ENCODE peak calls at places on chromosome 22, in ten cellular contexts. V is hypothalamus; L is stimulated activated CD4-positive, alpha-beta T cell treated with anti-CD3 and anti-CD28 coated beads, TNF-alpha, amount 100 ng/mL, for 1 hour; O is fibroblast of mammary gland; K is memory B cell; Q is mesendoderm; Z is HAP-1; W is stimulated activated naive CD8-positive, alpha-beta T cell treated with anti-CD3 and anti-CD28 coated beads, Interleukin-15, amount 100 ng/mL, for 72 hours; Y is stimulated activated CD8-positive, alpha-beta memory T cell treated with anti-CD3 and anti-CD28 coated beads, Interleukin-7, amount 100 ng/mL, for 24 hours; R is NCI-H1436. E is an unnamed sample.

GRCh38 chr22:47390026-47390970 is 627.8 kb downstream of the TBC1D22A start:
- DNase-seq in K (no peak), Q (no peak), Z (no peak), R (no peak), V (no peak), O (no peak), W (no peak), Y (no peak), L (no peak), E (peak)

GRCh38 chr22:33465554-33465953 is 407.4 kb upstream of the SYN3 start:
- DNase-seq in Q (no peak), K (no peak), R (no peak), Y (no peak), V (no peak), Z (no peak), O (no peak), L (no peak), W (no peak), E (no peak)

GRCh38 chr22:46373838-46374662 is 38.5 kb downstream of the TRMU start:
- DNase-seq in Y (no peak), V (no peak), R (no peak), W (no peak), Q (no peak), O (no peak), K (no peak), L (no peak), Z (no peak), E (no peak)

GRCh38 chr22:27872488-27872887 is 46.6 kb downstream of the PITPNB start:
- DNase-seq in Q (no peak), L (no peak), Z (no peak), V (no peak), K (no peak), O (no peak), W (no peak), Y (no peak), R (no peak), E (no peak)

GRCh38 chr22:49004484-49005399 is 822.9 kb downstream of the BRD1 start:
- DNase-seq in Z (no peak), W (no peak), O (no peak), K (no peak), R (no peak), Q (no peak), L (no peak), Y (no peak), V (no peak), E (no peak)

GRCh38 chr22:17260950-17261349 is 41.7 kb upstream of the ADA2 start:
- DNase-seq in Z (peak), W (no peak), O (no peak), V (no peak), L (no peak), K (no peak), R (no peak), Y (no peak), Q (peak), E (no peak)

GRCh38 chr22:45460288-45461109 is 42.2 kb upstream of the FBLN1 start:
- DNase-seq in Y (no peak), O (peak), Z (no peak), L (no peak), V (no peak), R (no peak), K (no peak), Q (no peak), W (no peak), E (peak)

GRCh38 chr22:34976886-34977285 is 89.1 kb upstream of the ISX start:
- DNase-seq in K (no peak), O (no peak), Y (no peak), W (no peak), Q (no peak), L (no peak), Z (no peak), V (no peak), R (no peak), E (no peak)

GRCh38 chr22:22855617-22856308 is 31.9 kb upstream of the IGLL5 start:
- DNase-seq in Z (peak), Q (peak), W (peak), O (peak), R (no peak), L (no peak), Y (no peak), K (no peak), V (no peak), E (no peak)

GRCh38 chr22:39818050-39818449 is 75.5 kb downstream of the ENTHD1 start:
- DNase-seq in W (no peak), Z (no peak), O (peak), V (no peak), R (no peak), L (no peak), K (no peak), Y (no peak), Q (peak), E (no peak)

GRCh38 chr22:46055176-46055850 is 78.4 kb upstream of the WNT7B start:
- DNase-seq in K (no peak), Y (no peak), R (no peak), Q (no peak), L (no peak), V (no peak), O (peak), W (no peak), Z (peak), E (no peak)

GRCh38 chr22:38412435-38413084 is 42.4 kb downstream of the KCNJ4 start:
- DNase-seq in K (peak), Y (peak), V (no peak), Q (no peak), L (peak), W (peak), R (no peak), Z (peak), O (no peak), E (peak)